ENCODE peak calls at places on chromosome X, in five cellular contexts. One of them, this sample, is unnamed.
A peak's percentile ranks its signal among the peaks of the same experiment; 100 is the strongest.

GRCh38 chrX:16033336-16033735 is 90.0 kb upstream of the GRPR start:
- DNase-seq in NCI-H774: no peak
- DNase-seq in activated CD4-positive, alpha-beta T cell treated with anti-CD3 and anti-CD28 coated beads, Interleukin-2, amount 50 U/mL, for 1 hour: no peak
- DNase-seq in ACHN: no peak
- DNase-seq in activated effector memory CD4-positive, alpha-beta T cell treated with Interleukin-2 at 50 U/mL for 16 hours: no peak
- DNase-seq in this sample: no peak

GRCh38 chrX:15789979-15790765 is at the start of gene ZRSR2:
- DNase-seq in activated effector memory CD4-positive, alpha-beta T cell treated with Interleukin-2 at 50 U/mL for 16 hours: peak; percentile 82
- DNase-seq in ACHN: peak; percentile 70
- DNase-seq in NCI-H774: peak; percentile 66
- DNase-seq in activated CD4-positive, alpha-beta T cell treated with anti-CD3 and anti-CD28 coated beads, Interleukin-2, amount 50 U/mL, for 1 hour: peak; percentile 80
- DNase-seq in this sample: peak; percentile 94

GRCh38 chrX:79452879-79453278 is 85.7 kb upstream of the ITM2A start:
- DNase-seq in ACHN: no peak
- DNase-seq in activated effector memory CD4-positive, alpha-beta T cell treated with Interleukin-2 at 50 U/mL for 16 hours: no peak
- DNase-seq in activated CD4-positive, alpha-beta T cell treated with anti-CD3 and anti-CD28 coated beads, Interleukin-2, amount 50 U/mL, for 1 hour: no peak
- DNase-seq in NCI-H774: no peak
- DNase-seq in this sample: no peak

GRCh38 chrX:9122504-9123245 is 88.7 kb upstream of the FAM9B start:
- DNase-seq in activated CD4-positive, alpha-beta T cell treated with anti-CD3 and anti-CD28 coated beads, Interleukin-2, amount 50 U/mL, for 1 hour: no peak
- DNase-seq in ACHN: no peak
- DNase-seq in NCI-H774: no peak
- DNase-seq in activated effector memory CD4-positive, alpha-beta T cell treated with Interleukin-2 at 50 U/mL for 16 hours: no peak
- DNase-seq in this sample: no peak

GRCh38 chrX:12811658-12812057 is 20.4 kb downstream of the PRPS2 start:
- DNase-seq in activated CD4-positive, alpha-beta T cell treated with anti-CD3 and anti-CD28 coated beads, Interleukin-2, amount 50 U/mL, for 1 hour: no peak
- DNase-seq in activated effector memory CD4-positive, alpha-beta T cell treated with Interleukin-2 at 50 U/mL for 16 hours: no peak
- DNase-seq in ACHN: no peak
- DNase-seq in NCI-H774: no peak
- DNase-seq in this sample: no peak

GRCh38 chrX:10496345-10496965 is 123.9 kb downstream of the MID1 start:
- DNase-seq in activated CD4-positive, alpha-beta T cell treated with anti-CD3 and anti-CD28 coated beads, Interleukin-2, amount 50 U/mL, for 1 hour: no peak
- DNase-seq in NCI-H774: no peak
- DNase-seq in activated effector memory CD4-positive, alpha-beta T cell treated with Interleukin-2 at 50 U/mL for 16 hours: no peak
- DNase-seq in ACHN: no peak
- DNase-seq in this sample: no peak

GRCh38 chrX:2875136-2875481 is 46.4 kb downstream of the GYG2 start:
- DNase-seq in NCI-H774: no peak
- DNase-seq in activated effector memory CD4-positive, alpha-beta T cell treated with Interleukin-2 at 50 U/mL for 16 hours: no peak
- DNase-seq in activated CD4-positive, alpha-beta T cell treated with anti-CD3 and anti-CD28 coated beads, Interleukin-2, amount 50 U/mL, for 1 hour: no peak
- DNase-seq in ACHN: no peak
- DNase-seq in this sample: no peak

GRCh38 chrX:34918856-34919255 is 23.7 kb upstream of the FAM47B start:
- DNase-seq in activated CD4-positive, alpha-beta T cell treated with anti-CD3 and anti-CD28 coated beads, Interleukin-2, amount 50 U/mL, for 1 hour: no peak
- DNase-seq in NCI-H774: no peak
- DNase-seq in ACHN: peak; percentile 63
- DNase-seq in activated effector memory CD4-positive, alpha-beta T cell treated with Interleukin-2 at 50 U/mL for 16 hours: no peak
- DNase-seq in this sample: no peak

GRCh38 chrX:129653985-129654651 is 638 bp downstream of the APLN start:
- DNase-seq in activated CD4-positive, alpha-beta T cell treated with anti-CD3 and anti-CD28 coated beads, Interleukin-2, amount 50 U/mL, for 1 hour: no peak
- DNase-seq in NCI-H774: peak; percentile 37
- DNase-seq in activated effector memory CD4-positive, alpha-beta T cell treated with Interleukin-2 at 50 U/mL for 16 hours: no peak
- DNase-seq in ACHN: peak; percentile 8
- DNase-seq in this sample: no peak

GRCh38 chrX:46978341-46979291 is 66.4 kb downstream of the JADE3 start:
- DNase-seq in ACHN: peak; percentile 63
- DNase-seq in NCI-H774: peak; percentile 21
- DNase-seq in activated effector memory CD4-positive, alpha-beta T cell treated with Interleukin-2 at 50 U/mL for 16 hours: peak; percentile 50
- DNase-seq in activated CD4-positive, alpha-beta T cell treated with anti-CD3 and anti-CD28 coated beads, Interleukin-2, amount 50 U/mL, for 1 hour: peak; percentile 67
- DNase-seq in this sample: peak; percentile 32

GRCh38 chrX:140766024-140766611 is 56.6 kb downstream of the LINC00632 start:
- DNase-seq in activated effector memory CD4-positive, alpha-beta T cell treated with Interleukin-2 at 50 U/mL for 16 hours: no peak
- DNase-seq in NCI-H774: peak; percentile 2
- DNase-seq in ACHN: peak; percentile 24
- DNase-seq in activated CD4-positive, alpha-beta T cell treated with anti-CD3 and anti-CD28 coated beads, Interleukin-2, amount 50 U/mL, for 1 hour: peak; percentile 24
- DNase-seq in this sample: peak; percentile 41

GRCh38 chrX:10483191-10483808 is 137.1 kb downstream of the MID1 start:
- DNase-seq in ACHN: no peak
- DNase-seq in activated effector memory CD4-positive, alpha-beta T cell treated with Interleukin-2 at 50 U/mL for 16 hours: no peak
- DNase-seq in activated CD4-positive, alpha-beta T cell treated with anti-CD3 and anti-CD28 coated beads, Interleukin-2, amount 50 U/mL, for 1 hour: no peak
- DNase-seq in NCI-H774: no peak
- DNase-seq in this sample: no peak

GRCh38 chrX:18875256-18875878 is 108.5 kb downstream of the PHKA2 start:
- DNase-seq in activated effector memory CD4-positive, alpha-beta T cell treated with Interleukin-2 at 50 U/mL for 16 hours: no peak
- DNase-seq in NCI-H774: no peak
- DNase-seq in ACHN: no peak
- DNase-seq in activated CD4-positive, alpha-beta T cell treated with anti-CD3 and anti-CD28 coated beads, Interleukin-2, amount 50 U/mL, for 1 hour: no peak
- DNase-seq in this sample: no peak

GRCh38 chrX:7147431-7147977 is at the start of gene STS:
- DNase-seq in activated CD4-positive, alpha-beta T cell treated with anti-CD3 and anti-CD28 coated beads, Interleukin-2, amount 50 U/mL, for 1 hour: peak; percentile 15
- DNase-seq in NCI-H774: peak; percentile 14
- DNase-seq in activated effector memory CD4-positive, alpha-beta T cell treated with Interleukin-2 at 50 U/mL for 16 hours: peak; percentile 13
- DNase-seq in ACHN: peak; percentile 13
- DNase-seq in this sample: no peak

GRCh38 chrX:120452131-120452530 is 17.0 kb downstream of the LAMP2 start:
- DNase-seq in activated effector memory CD4-positive, alpha-beta T cell treated with Interleukin-2 at 50 U/mL for 16 hours: no peak
- DNase-seq in ACHN: no peak
- DNase-seq in NCI-H774: no peak
- DNase-seq in activated CD4-positive, alpha-beta T cell treated with anti-CD3 and anti-CD28 coated beads, Interleukin-2, amount 50 U/mL, for 1 hour: no peak
- DNase-seq in this sample: peak; percentile 29

GRCh38 chrX:96906741-96907140 is 23.0 kb downstream of the RPA4 start:
- DNase-seq in activated effector memory CD4-positive, alpha-beta T cell treated with Interleukin-2 at 50 U/mL for 16 hours: no peak
- DNase-seq in ACHN: no peak
- DNase-seq in NCI-H774: no peak
- DNase-seq in activated CD4-positive, alpha-beta T cell treated with anti-CD3 and anti-CD28 coated beads, Interleukin-2, amount 50 U/mL, for 1 hour: no peak
- DNase-seq in this sample: no peak

GRCh38 chrX:46758163-46758955 is 559 bp downstream of the SLC9A7 start:
- DNase-seq in ACHN: peak; percentile 7
- DNase-seq in activated CD4-positive, alpha-beta T cell treated with anti-CD3 and anti-CD28 coated beads, Interleukin-2, amount 50 U/mL, for 1 hour: peak; percentile 1
- DNase-seq in activated effector memory CD4-positive, alpha-beta T cell treated with Interleukin-2 at 50 U/mL for 16 hours: peak; percentile 5
- DNase-seq in NCI-H774: no peak
- DNase-seq in this sample: peak; percentile 47

GRCh38 chrX:24145340-24146186 is 4.0 kb upstream of the ZFX start:
- DNase-seq in activated effector memory CD4-positive, alpha-beta T cell treated with Interleukin-2 at 50 U/mL for 16 hours: no peak
- DNase-seq in activated CD4-positive, alpha-beta T cell treated with anti-CD3 and anti-CD28 coated beads, Interleukin-2, amount 50 U/mL, for 1 hour: no peak
- DNase-seq in NCI-H774: no peak
- DNase-seq in ACHN: peak; percentile 8
- DNase-seq in this sample: no peak

GRCh38 chrX:34778961-34779360 is 121.9 kb upstream of the TMEM47 start:
- DNase-seq in NCI-H774: no peak
- DNase-seq in ACHN: peak; percentile 1
- DNase-seq in activated effector memory CD4-positive, alpha-beta T cell treated with Interleukin-2 at 50 U/mL for 16 hours: no peak
- DNase-seq in activated CD4-positive, alpha-beta T cell treated with anti-CD3 and anti-CD28 coated beads, Interleukin-2, amount 50 U/mL, for 1 hour: no peak
- DNase-seq in this sample: no peak

This sample was measured in CD4-positive, CD25-positive, alpha-beta regulatory T cell.